ENCODE peak calls at places on chromosomes 5 and 9, in seven cellular contexts. U is GM12892, D is HepG2, E is K562, B is H1, P is SK-N-SH, Z is GM12878. F is an unnamed sample.

GRCh38 chr5:133265720-133266575 is 214.1 kb downstream of the HSPA4 start:
- DNase-seq in P (no peak), E (no peak), B (no peak), D (peak; percentile 22), U (no peak), Z (no peak), F (no peak)

GRCh38 chr5:122951658-122952057 is 84.9 kb downstream of the PPIC start:
- DNase-seq in Z (no peak), E (no peak), B (no peak), U (no peak), D (no peak), P (no peak), F (no peak)

GRCh38 chr9:69157751-69158466 is 16.2 kb upstream of the TJP2 start:
- DNase-seq in Z (no peak), P (no peak), D (no peak), B (no peak), U (no peak), E (no peak), F (no peak)

GRCh38 chr5:173565491-173566038 is 50.9 kb downstream of the BOD1 start:
- DNase-seq in E (no peak), P (no peak), Z (no peak), U (no peak), B (no peak), D (no peak), F (no peak)

GRCh38 chr5:89457411-89458329 is 574.7 kb upstream of the MEF2C start:
- DNase-seq in B (no peak), E (no peak), Z (no peak), U (no peak), D (no peak), P (no peak), F (no peak)

GRCh38 chr5:142697356-142697807 is 11.5 kb upstream of the FGF1 start:
- DNase-seq in P (no peak), U (no peak), E (no peak), B (no peak), D (no peak), Z (no peak), F (no peak)

GRCh38 chr5:135223404-135223803 is 175.6 kb downstream of the MACROH2A1 start:
- DNase-seq in B (no peak), P (no peak), U (no peak), E (no peak), Z (no peak), D (peak; percentile 21), F (no peak)

GRCh38 chr5:318341-318897 is 3.1 kb upstream of the AHRR start:
- DNase-seq in D (no peak), Z (no peak), B (no peak), P (no peak), E (no peak), U (no peak), F (no peak)

GRCh38 chr9:122816163-122816867 is 12.1 kb downstream of the PDCL start:
- DNase-seq in D (no peak), U (no peak), P (no peak), B (no peak), Z (no peak), E (no peak), F (no peak)

GRCh38 chr5:150001660-150002493 is 1.3 kb downstream of the HMGXB3 start:
- DNase-seq in Z (peak; percentile 56), D (peak; percentile 77), P (peak; percentile 78), E (peak; percentile 42), U (peak; percentile 46), B (no peak), F (peak; percentile 53)

GRCh38 chr5:147733075-147733474 is 49.5 kb downstream of the JAKMIP2 start:
- DNase-seq in B (no peak), P (no peak), E (no peak), D (no peak), Z (no peak), U (no peak), F (no peak)

GRCh38 chr9:2722715-2723114 is 5.4 kb downstream of the KCNV2 start:
- DNase-seq in Z (no peak), U (no peak), D (peak; percentile 7), E (peak; percentile 14), B (no peak), P (peak; percentile 34), F (no peak)

GRCh38 chr9:4700093-4700492 is 20.7 kb downstream of the CDC37L1 start:
- DNase-seq in E (no peak), U (no peak), B (no peak), D (peak; percentile 87), P (no peak), Z (no peak), F (no peak)

GRCh38 chr5:132027027-132027426 is 15.6 kb upstream of the ACSL6 start:
- DNase-seq in U (no peak), E (no peak), B (no peak), P (no peak), D (no peak), Z (no peak), F (no peak)

GRCh38 chr5:132765311-132766019 is 11.6 kb downstream of the SEPTIN8 start:
- DNase-seq in D (no peak), B (no peak), E (no peak), Z (no peak), U (no peak), P (no peak), F (no peak)

GRCh38 chr9:5617749-5618148 is 11.2 kb upstream of the RIC1 start:
- DNase-seq in B (no peak), D (no peak), E (no peak), P (no peak), U (peak; percentile 25), Z (peak; percentile 92), F (no peak)

DNA sequence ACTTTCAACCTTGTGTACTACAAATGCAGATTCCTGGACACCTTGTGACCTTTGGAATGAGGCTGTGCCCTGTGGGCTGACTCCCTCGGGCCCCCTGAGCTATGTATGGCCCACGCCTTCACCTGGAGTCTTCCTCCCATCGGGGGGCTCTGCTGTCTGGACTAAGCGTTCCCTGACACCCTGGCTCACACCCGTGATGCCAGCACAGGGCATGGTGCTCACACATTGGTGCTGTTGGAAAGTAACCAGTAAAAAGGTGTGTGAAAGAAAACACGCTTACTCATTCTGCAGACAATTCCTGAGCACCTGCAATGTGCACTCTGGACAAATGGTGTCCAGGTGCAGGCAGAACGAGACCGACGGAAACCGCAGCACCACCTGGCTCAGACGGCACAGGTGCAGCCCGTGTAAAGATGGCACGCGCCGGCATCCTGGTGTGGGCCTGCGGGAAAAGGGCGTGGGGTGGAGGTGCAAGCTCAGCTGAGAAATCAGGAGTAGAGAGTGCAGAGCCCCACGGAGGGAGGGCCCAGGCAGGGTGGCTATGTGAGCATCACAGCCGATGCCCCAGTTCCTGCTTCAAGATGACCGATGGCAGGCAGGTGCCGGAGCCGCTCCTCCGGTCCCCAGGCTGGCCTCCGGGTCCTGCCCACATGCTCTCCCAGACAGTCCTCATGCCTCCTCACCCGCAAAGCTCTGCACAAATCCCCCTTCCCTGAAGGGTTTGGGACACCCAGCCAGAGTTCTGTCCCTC is 11.0 kb downstream of the LPCAT1 start:
- DNase-seq in U (no peak), D (no peak), Z (no peak), E (no peak), P (no peak), B (no peak), F (peak; percentile 6)
- TF ChIP-seq TAF1 in U (no peak), D (no peak), Z (no peak), E (no peak), P (no peak), B (no peak), F (no peak)

GRCh38 chr9:96620155-96620514 is 492 bp upstream of the CDC14B start:
- DNase-seq in P (no peak), E (no peak), U (no peak), Z (no peak), D (no peak), B (no peak), F (no peak)

GRCh38 chr9:96620832-96621269 is 1.2 kb upstream of the CDC14B start:
- DNase-seq in B (peak; percentile 34), D (peak; percentile 51), Z (no peak), U (no peak), P (no peak), E (no peak), F (no peak)

GRCh38 chr9:96618209-96619108 is 1.2 kb downstream of the CDC14B start:
- DNase-seq in D (peak; percentile 42), B (no peak), P (peak; percentile 63), U (no peak), Z (no peak), E (peak; percentile 36), F (no peak)

GRCh38 chr9:96619109-96619435 is 571 bp downstream of the CDC14B start:
- DNase-seq in B (no peak), E (no peak), P (peak; percentile 61), Z (no peak), D (no peak), U (no peak), F (no peak)

DNA sequence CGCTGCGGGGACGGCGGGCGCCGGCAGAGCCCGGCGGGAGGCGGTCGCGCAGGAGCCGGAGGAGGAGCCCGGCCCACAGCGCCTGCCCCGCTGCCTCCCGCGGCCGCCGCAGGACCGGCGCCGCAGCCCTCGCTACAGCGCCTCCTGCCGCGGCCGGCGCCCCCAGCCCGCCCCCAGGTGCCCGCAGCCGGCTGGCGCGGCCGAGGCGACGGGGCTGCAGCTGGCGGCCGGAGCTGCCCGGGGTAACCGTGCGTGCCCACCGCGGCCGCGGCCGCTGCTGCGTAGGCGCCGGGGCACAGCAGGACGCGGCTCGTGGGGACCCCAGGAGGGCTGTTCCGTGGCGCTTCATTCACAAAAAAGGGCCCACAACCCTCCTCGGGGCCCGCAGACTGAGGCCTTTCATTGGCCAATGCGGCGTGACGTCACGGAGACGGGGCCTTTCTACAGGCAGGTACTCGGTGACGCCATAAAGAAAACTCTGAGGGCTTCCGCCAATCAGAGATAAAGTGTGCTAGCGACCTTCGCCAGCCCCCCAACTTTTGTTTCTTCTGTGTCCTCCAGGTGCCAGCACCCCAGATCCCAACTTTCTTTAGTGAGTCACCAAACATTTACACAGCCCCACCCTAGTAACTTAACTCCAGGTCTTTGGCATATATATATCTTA is at the start of gene CDC14B:
- DNase-seq in U (peak; percentile 24), B (peak; percentile 60), D (peak; percentile 92), P (peak; percentile 94), E (peak; percentile 92), Z (no peak), F (peak; percentile 53)
- TF ChIP-seq POLR2AphosphoS5 in U (no peak), B (no peak), D (peak; percentile 59), P (no peak), E (no peak), Z (no peak), F (no peak)

GRCh38 chr5:65801332-65801731 is 79.3 kb downstream of the NLN start:
- DNase-seq in B (no peak), U (no peak), E (no peak), P (no peak), Z (no peak), D (no peak), F (no peak)
- TF ChIP-seq TAF1 in B (no peak), U (no peak), E (no peak), P (no peak), Z (no peak), D (no peak), F (no peak)

GRCh38 chr9:128001411-128002298 is 20.9 kb upstream of the EEIG1 start:
- DNase-seq in D (no peak), E (peak; percentile 63), Z (no peak), P (peak; percentile 72), U (no peak), B (no peak), F (no peak)
- TF ChIP-seq POLR2AphosphoS5 in D (no peak), E (peak; percentile 53), Z (no peak), P (peak; percentile 78), U (no peak), B (no peak), F (no peak)

GRCh38 chr9:98010450-98010849 is 27.3 kb downstream of the ANP32B start:
- DNase-seq in P (peak; percentile 21), D (no peak), E (peak; percentile 26), U (peak; percentile 28), Z (no peak), B (no peak), F (peak; percentile 42)
- TF ChIP-seq TAF1 in P (no peak), D (no peak), E (no peak), U (no peak), Z (no peak), B (no peak), F (no peak)

F was measured in GM12891.